ENCODE peak calls at places on chromosomes 7 and 10, in ten cellular contexts. One of them, this sample, is unnamed.
A peak's percentile ranks its signal among the peaks of the same experiment; 100 is the strongest.

GRCh38 chr7:107966701-107967100 is 36.3 kb downstream of the LAMB1 start:
- DNase-seq in body of pancreas: no peak
- DNase-seq in CD8-positive, alpha-beta memory T cell: no peak
- DNase-seq in heart right ventricle: peak; percentile 68
- DNase-seq in Peyer's patch: no peak
- DNase-seq in suprapubic skin: no peak
- DNase-seq in iPS DF 6.9: no peak
- DNase-seq in A673: no peak
- DNase-seq in left ventricle myocardium inferior: peak; percentile 41
- DNase-seq in HCT116: no peak
- DNase-seq in this sample: peak; percentile 64

GRCh38 chr10:117226813-117227451 is 14.0 kb upstream of the SLC18A2 start:
- DNase-seq in body of pancreas: peak; percentile 59
- DNase-seq in CD8-positive, alpha-beta memory T cell: no peak
- DNase-seq in heart right ventricle: no peak
- DNase-seq in Peyer's patch: no peak
- DNase-seq in suprapubic skin: no peak
- DNase-seq in iPS DF 6.9: no peak
- DNase-seq in A673: peak; percentile 65
- DNase-seq in left ventricle myocardium inferior: no peak
- DNase-seq in HCT116: peak; percentile 67
- DNase-seq in this sample: peak; percentile 53

GRCh38 chr7:87564290-87564963 is 36.3 kb downstream of the ABCB1 start:
- DNase-seq in body of pancreas: peak; percentile 60
- DNase-seq in CD8-positive, alpha-beta memory T cell: peak; percentile 11
- DNase-seq in heart right ventricle: no peak
- DNase-seq in Peyer's patch: peak; percentile 85
- DNase-seq in suprapubic skin: no peak
- DNase-seq in iPS DF 6.9: peak; percentile 35
- DNase-seq in A673: peak; percentile 26
- DNase-seq in left ventricle myocardium inferior: no peak
- DNase-seq in HCT116: peak; percentile 38
- DNase-seq in this sample: peak; percentile 60

GRCh38 chr10:782751-783648 is 93.5 kb upstream of the DIP2C start:
- DNase-seq in body of pancreas: no peak
- DNase-seq in CD8-positive, alpha-beta memory T cell: no peak
- DNase-seq in heart right ventricle: no peak
- DNase-seq in Peyer's patch: peak; percentile 27
- DNase-seq in suprapubic skin: peak; percentile 79
- DNase-seq in iPS DF 6.9: no peak
- DNase-seq in A673: no peak
- DNase-seq in left ventricle myocardium inferior: no peak
- DNase-seq in HCT116: no peak
- DNase-seq in this sample: no peak

GRCh38 chr7:137363683-137364082 is 20.1 kb upstream of the PTN start:
- DNase-seq in body of pancreas: no peak
- DNase-seq in CD8-positive, alpha-beta memory T cell: no peak
- DNase-seq in heart right ventricle: no peak
- DNase-seq in Peyer's patch: no peak
- DNase-seq in suprapubic skin: no peak
- DNase-seq in iPS DF 6.9: no peak
- DNase-seq in A673: no peak
- DNase-seq in left ventricle myocardium inferior: no peak
- DNase-seq in HCT116: no peak
- DNase-seq in this sample: no peak

GRCh38 chr10:26534384-26534783 is 96.2 kb downstream of the APBB1IP start:
- DNase-seq in body of pancreas: no peak
- DNase-seq in CD8-positive, alpha-beta memory T cell: no peak
- DNase-seq in heart right ventricle: no peak
- DNase-seq in Peyer's patch: no peak
- DNase-seq in suprapubic skin: no peak
- DNase-seq in iPS DF 6.9: peak; percentile 54
- DNase-seq in A673: no peak
- DNase-seq in left ventricle myocardium inferior: no peak
- DNase-seq in HCT116: peak; percentile 37
- DNase-seq in this sample: peak; percentile 43

GRCh38 chr10:24820616-24821015 is 96.9 kb upstream of the ARHGAP21 start:
- DNase-seq in body of pancreas: no peak
- DNase-seq in CD8-positive, alpha-beta memory T cell: no peak
- DNase-seq in heart right ventricle: no peak
- DNase-seq in Peyer's patch: no peak
- DNase-seq in suprapubic skin: no peak
- DNase-seq in iPS DF 6.9: no peak
- DNase-seq in A673: no peak
- DNase-seq in left ventricle myocardium inferior: no peak
- DNase-seq in HCT116: no peak
- DNase-seq in this sample: no peak

GRCh38 chr10:59623100-59623822 is 86.4 kb downstream of the SLC16A9 start:
- DNase-seq in body of pancreas: no peak
- DNase-seq in CD8-positive, alpha-beta memory T cell: no peak
- DNase-seq in heart right ventricle: no peak
- DNase-seq in Peyer's patch: no peak
- DNase-seq in suprapubic skin: no peak
- DNase-seq in iPS DF 6.9: no peak
- DNase-seq in A673: no peak
- DNase-seq in left ventricle myocardium inferior: no peak
- DNase-seq in HCT116: no peak
- DNase-seq in this sample: no peak

GRCh38 chr7:57388761-57389160 is 61.2 kb upstream of the ZNF716 start:
- DNase-seq in body of pancreas: no peak
- DNase-seq in CD8-positive, alpha-beta memory T cell: no peak
- DNase-seq in heart right ventricle: no peak
- DNase-seq in Peyer's patch: no peak
- DNase-seq in suprapubic skin: no peak
- DNase-seq in iPS DF 6.9: no peak
- DNase-seq in A673: no peak
- DNase-seq in left ventricle myocardium inferior: no peak
- DNase-seq in HCT116: no peak
- DNase-seq in this sample: no peak
- H3K9me3 ChIP-seq in body of pancreas: no peaks in the 10 kb centered on the region
- H3K9me3 ChIP-seq in CD8-positive, alpha-beta memory T cell: no peaks in the 10 kb centered on the region
- H3K9me3 ChIP-seq in heart right ventricle: no peaks in the 10 kb centered on the region
- H3K9me3 ChIP-seq in Peyer's patch: peaks cover 4% of the 10 kb centered on the region
- H3K9me3 ChIP-seq in suprapubic skin: peaks cover 23% of the 10 kb centered on the region
- H3K9me3 ChIP-seq in iPS DF 6.9: peaks cover 19% of the 10 kb centered on the region
- H3K9me3 ChIP-seq in A673: peaks cover 30% of the 10 kb centered on the region
- H3K9me3 ChIP-seq in left ventricle myocardium inferior: peaks cover 5% of the 10 kb centered on the region
- H3K9me3 ChIP-seq in HCT116: peaks cover 3% of the 10 kb centered on the region
- H3K9me3 ChIP-seq in this sample: peaks cover 12% of the 10 kb centered on the region

GRCh38 chr10:125122566-125122965 is 37.8 kb downstream of the CTBP2 start:
- DNase-seq in body of pancreas: peak; percentile 3
- DNase-seq in CD8-positive, alpha-beta memory T cell: no peak
- DNase-seq in heart right ventricle: no peak
- DNase-seq in Peyer's patch: no peak
- DNase-seq in suprapubic skin: no peak
- DNase-seq in iPS DF 6.9: no peak
- DNase-seq in A673: no peak
- DNase-seq in left ventricle myocardium inferior: no peak
- DNase-seq in HCT116: no peak
- DNase-seq in this sample: no peak

GRCh38 chr10:125124114-125124486 is 36.3 kb downstream of the CTBP2 start:
- DNase-seq in body of pancreas: no peak
- DNase-seq in CD8-positive, alpha-beta memory T cell: no peak
- DNase-seq in heart right ventricle: no peak
- DNase-seq in Peyer's patch: no peak
- DNase-seq in suprapubic skin: no peak
- DNase-seq in iPS DF 6.9: no peak
- DNase-seq in A673: no peak
- DNase-seq in left ventricle myocardium inferior: no peak
- DNase-seq in HCT116: no peak
- DNase-seq in this sample: no peak

GRCh38 chr10:125121003-125121402 is 39.4 kb downstream of the CTBP2 start:
- DNase-seq in body of pancreas: peak; percentile 70
- DNase-seq in CD8-positive, alpha-beta memory T cell: no peak
- DNase-seq in heart right ventricle: no peak
- DNase-seq in Peyer's patch: peak; percentile 61
- DNase-seq in suprapubic skin: no peak
- DNase-seq in iPS DF 6.9: no peak
- DNase-seq in A673: no peak
- DNase-seq in left ventricle myocardium inferior: no peak
- DNase-seq in HCT116: peak; percentile 88
- DNase-seq in this sample: no peak

GRCh38 chr10:125124907-125125306 is 35.5 kb downstream of the CTBP2 start:
- DNase-seq in body of pancreas: peak; percentile 31
- DNase-seq in CD8-positive, alpha-beta memory T cell: no peak
- DNase-seq in heart right ventricle: no peak
- DNase-seq in Peyer's patch: peak; percentile 60
- DNase-seq in suprapubic skin: no peak
- DNase-seq in iPS DF 6.9: no peak
- DNase-seq in A673: no peak
- DNase-seq in left ventricle myocardium inferior: no peak
- DNase-seq in HCT116: no peak
- DNase-seq in this sample: no peak

GRCh38 chr10:125123363-125124113 is 36.8 kb downstream of the CTBP2 start:
- DNase-seq in body of pancreas: peak; percentile 95
- DNase-seq in CD8-positive, alpha-beta memory T cell: no peak
- DNase-seq in heart right ventricle: peak; percentile 86
- DNase-seq in Peyer's patch: peak; percentile 91
- DNase-seq in suprapubic skin: no peak
- DNase-seq in iPS DF 6.9: no peak
- DNase-seq in A673: peak; percentile 27
- DNase-seq in left ventricle myocardium inferior: peak; percentile 89
- DNase-seq in HCT116: peak; percentile 96
- DNase-seq in this sample: no peak
- H3K4me1 ChIP-seq in body of pancreas: peaks cover 66% of the 10 kb centered on the region
- H3K4me1 ChIP-seq in CD8-positive, alpha-beta memory T cell: no peaks in the 10 kb centered on the region
- H3K4me1 ChIP-seq in heart right ventricle: peaks cover 90% of the 10 kb centered on the region
- H3K4me1 ChIP-seq in Peyer's patch: no peaks in the 10 kb centered on the region
- H3K4me1 ChIP-seq in suprapubic skin: peaks cover 55% of the 10 kb centered on the region
- H3K4me1 ChIP-seq in iPS DF 6.9: peaks cover 18% of the 10 kb centered on the region
- H3K4me1 ChIP-seq in A673: peaks cover 37% of the 10 kb centered on the region
- H3K4me1 ChIP-seq in left ventricle myocardium inferior: peaks cover 100% of the 10 kb centered on the region
- H3K4me1 ChIP-seq in HCT116: peaks cover 66% of the 10 kb centered on the region
- H3K4me1 ChIP-seq in this sample: peaks cover 15% of the 10 kb centered on the region

GRCh38 chr10:5147981-5148677 is 36.8 kb downstream of the AKR1C8 start:
- DNase-seq in body of pancreas: no peak
- DNase-seq in CD8-positive, alpha-beta memory T cell: no peak
- DNase-seq in heart right ventricle: no peak
- DNase-seq in Peyer's patch: no peak
- DNase-seq in suprapubic skin: no peak
- DNase-seq in iPS DF 6.9: no peak
- DNase-seq in A673: no peak
- DNase-seq in left ventricle myocardium inferior: no peak
- DNase-seq in HCT116: no peak
- DNase-seq in this sample: no peak

GRCh38 chr10:5143137-5143536 is 41.8 kb downstream of the AKR1C8 start:
- DNase-seq in body of pancreas: no peak
- DNase-seq in CD8-positive, alpha-beta memory T cell: no peak
- DNase-seq in heart right ventricle: no peak
- DNase-seq in Peyer's patch: peak; percentile 61
- DNase-seq in suprapubic skin: no peak
- DNase-seq in iPS DF 6.9: no peak
- DNase-seq in A673: no peak
- DNase-seq in left ventricle myocardium inferior: no peak
- DNase-seq in HCT116: no peak
- DNase-seq in this sample: no peak

GRCh38 chr10:5148678-5149032 is 36.3 kb downstream of the AKR1C8 start:
- DNase-seq in body of pancreas: no peak
- DNase-seq in CD8-positive, alpha-beta memory T cell: no peak
- DNase-seq in heart right ventricle: no peak
- DNase-seq in Peyer's patch: no peak
- DNase-seq in suprapubic skin: no peak
- DNase-seq in iPS DF 6.9: no peak
- DNase-seq in A673: no peak
- DNase-seq in left ventricle myocardium inferior: no peak
- DNase-seq in HCT116: no peak
- DNase-seq in this sample: no peak

GRCh38 chr10:5147255-5147980 is 37.5 kb downstream of the AKR1C8 start:
- DNase-seq in body of pancreas: peak; percentile 70
- DNase-seq in CD8-positive, alpha-beta memory T cell: no peak
- DNase-seq in heart right ventricle: no peak
- DNase-seq in Peyer's patch: peak; percentile 49
- DNase-seq in suprapubic skin: no peak
- DNase-seq in iPS DF 6.9: no peak
- DNase-seq in A673: no peak
- DNase-seq in left ventricle myocardium inferior: no peak
- DNase-seq in HCT116: no peak
- DNase-seq in this sample: no peak

DNA sequence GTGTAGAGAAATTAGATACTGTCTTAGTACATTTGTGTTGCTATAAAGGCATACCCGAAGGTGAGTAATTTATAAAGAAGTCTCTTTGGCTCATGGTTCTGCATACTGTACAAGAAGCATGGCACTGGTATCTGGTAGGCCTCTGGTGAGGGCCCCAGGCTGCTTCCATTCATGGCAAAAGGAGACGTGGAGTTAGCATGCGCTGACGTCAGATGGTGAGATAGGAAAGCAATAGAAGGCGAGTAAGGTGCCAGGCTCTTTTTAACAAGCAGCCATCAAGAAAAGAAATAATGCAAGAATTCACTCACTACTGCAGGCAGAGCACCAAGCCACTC is 38.1 kb downstream of the AKR1C8 start:
- DNase-seq in body of pancreas: no peak
- DNase-seq in CD8-positive, alpha-beta memory T cell: no peak
- DNase-seq in heart right ventricle: no peak
- DNase-seq in Peyer's patch: no peak
- DNase-seq in suprapubic skin: no peak
- DNase-seq in iPS DF 6.9: no peak
- DNase-seq in A673: no peak
- DNase-seq in left ventricle myocardium inferior: no peak
- DNase-seq in HCT116: no peak
- DNase-seq in this sample: no peak
- H3K9me3 ChIP-seq in body of pancreas: no peaks in the 10 kb centered on the region
- H3K9me3 ChIP-seq in CD8-positive, alpha-beta memory T cell: no peaks in the 10 kb centered on the region
- H3K9me3 ChIP-seq in heart right ventricle: peaks cover 9% of the 10 kb centered on the region
- H3K9me3 ChIP-seq in Peyer's patch: no peaks in the 10 kb centered on the region
- H3K9me3 ChIP-seq in suprapubic skin: peaks cover 5% of the 10 kb centered on the region
- H3K9me3 ChIP-seq in iPS DF 6.9: no peaks in the 10 kb centered on the region
- H3K9me3 ChIP-seq in A673: peaks cover 13% of the 10 kb centered on the region
- H3K9me3 ChIP-seq in left ventricle myocardium inferior: peaks cover 31% of the 10 kb centered on the region
- H3K9me3 ChIP-seq in HCT116: no peaks in the 10 kb centered on the region
- H3K9me3 ChIP-seq in this sample: no peaks in the 10 kb centered on the region

GRCh38 chr7:136272934-136273333 is 295.8 kb upstream of the MTPN start:
- DNase-seq in body of pancreas: no peak
- DNase-seq in CD8-positive, alpha-beta memory T cell: no peak
- DNase-seq in heart right ventricle: no peak
- DNase-seq in Peyer's patch: no peak
- DNase-seq in suprapubic skin: no peak
- DNase-seq in iPS DF 6.9: no peak
- DNase-seq in A673: no peak
- DNase-seq in left ventricle myocardium inferior: no peak
- DNase-seq in HCT116: no peak
- DNase-seq in this sample: peak; percentile 61

GRCh38 chr7:136266457-136266856 is 289.3 kb upstream of the MTPN start:
- DNase-seq in body of pancreas: no peak
- DNase-seq in CD8-positive, alpha-beta memory T cell: no peak
- DNase-seq in heart right ventricle: no peak
- DNase-seq in Peyer's patch: no peak
- DNase-seq in suprapubic skin: no peak
- DNase-seq in iPS DF 6.9: no peak
- DNase-seq in A673: no peak
- DNase-seq in left ventricle myocardium inferior: no peak
- DNase-seq in HCT116: no peak
- DNase-seq in this sample: no peak

DNA sequence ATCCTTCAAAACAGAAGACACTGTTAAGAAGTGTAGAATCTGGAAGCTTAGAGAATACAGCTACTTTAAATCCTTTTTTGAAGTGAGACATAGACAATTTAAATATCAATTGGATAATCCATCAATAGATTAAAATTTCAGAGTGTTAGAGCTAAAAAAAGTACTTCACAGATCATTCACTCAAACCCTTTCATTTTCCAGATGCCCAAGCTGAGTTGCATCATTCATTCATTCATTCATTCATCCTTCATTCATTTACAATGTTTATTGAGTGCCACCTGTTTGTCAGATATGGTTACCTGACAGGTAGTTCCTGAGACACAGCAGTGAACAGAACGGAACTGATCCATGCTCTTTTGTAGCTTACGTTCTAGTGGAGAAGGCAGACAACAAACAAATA is 290.7 kb upstream of the MTPN start:
- DNase-seq in body of pancreas: no peak
- DNase-seq in CD8-positive, alpha-beta memory T cell: no peak
- DNase-seq in heart right ventricle: no peak
- DNase-seq in Peyer's patch: no peak
- DNase-seq in suprapubic skin: no peak
- DNase-seq in iPS DF 6.9: no peak
- DNase-seq in A673: no peak
- DNase-seq in left ventricle myocardium inferior: no peak
- DNase-seq in HCT116: no peak
- DNase-seq in this sample: no peak
- H3K4me1 ChIP-seq in body of pancreas: no peaks in the 10 kb centered on the region
- H3K4me1 ChIP-seq in CD8-positive, alpha-beta memory T cell: no peaks in the 10 kb centered on the region
- H3K4me1 ChIP-seq in heart right ventricle: no peaks in the 10 kb centered on the region
- H3K4me1 ChIP-seq in Peyer's patch: no peaks in the 10 kb centered on the region
- H3K4me1 ChIP-seq in suprapubic skin: no peaks in the 10 kb centered on the region
- H3K4me1 ChIP-seq in iPS DF 6.9: no peaks in the 10 kb centered on the region
- H3K4me1 ChIP-seq in A673: no peaks in the 10 kb centered on the region
- H3K4me1 ChIP-seq in left ventricle myocardium inferior: no peaks in the 10 kb centered on the region
- H3K4me1 ChIP-seq in HCT116: no peaks in the 10 kb centered on the region
- H3K4me1 ChIP-seq in this sample: peaks cover 8% of the 10 kb centered on the region